ENCODE peak calls at places on chromosomes 16 and 17, in nine cellular contexts. I is astrocyte of the cerebellum, T is fibroblast of the aortic adventitia, D is cardiac muscle cell, O is IMR-90, V is fibroblast of mammary gland, K is cardiac fibroblast, N is psoas muscle, E is brain microvascular endothelial cell. Y is an unnamed sample.

GRCh38 chr17:80527016-80527645 is 17.5 kb upstream of the RPTOR start:
- DNase-seq in I (no peak), T (no peak), D (no peak), O (peak), V (no peak), K (no peak), N (no peak), E (no peak), Y (no peak)

GRCh38 chr16:70391881-70392481 is 45.3 kb downstream of the DDX19A start:
- DNase-seq in I (no peak), T (peak), D (peak), O (peak), V (peak), K (peak), N (peak), E (peak), Y (peak)

GRCh38 chr16:633336-634050 is 2.6 kb downstream of the METTL26 start:
- DNase-seq in I (no peak), T (no peak), D (no peak), O (no peak), V (no peak), K (no peak), N (peak), E (no peak), Y (no peak)

GRCh38 chr16:8920676-8921625 is 38.8 kb downstream of the LITAFD start:
- DNase-seq in I (no peak), T (peak), D (no peak), O (peak), V (peak), K (no peak), N (no peak), E (no peak), Y (no peak)

GRCh38 chr16:583470-583814 is 6.4 kb upstream of the RAB40C start:
- DNase-seq in I (no peak), T (no peak), D (no peak), O (no peak), V (no peak), K (no peak), N (no peak), E (no peak), Y (no peak)

GRCh38 chr17:45096926-45097325 is 35.4 kb downstream of the PLCD3 start:
- DNase-seq in I (no peak), T (no peak), D (no peak), O (no peak), V (no peak), K (no peak), N (no peak), E (no peak), Y (no peak)

GRCh38 chr16:1533443-1533951 is at the start of gene TMEM204:
- DNase-seq in I (no peak), T (peak), D (peak), O (peak), V (peak), K (peak), N (peak), E (peak), Y (peak)

GRCh38 chr17:76781056-76781982 is 43.4 kb downstream of the MFSD11 start:
- DNase-seq in I (no peak), T (no peak), D (no peak), O (no peak), V (no peak), K (no peak), N (no peak), E (no peak), Y (no peak)

GRCh38 chr17:51540151-51540550 is 279.8 kb downstream of the UTP18 start:
- DNase-seq in I (no peak), T (no peak), D (no peak), O (no peak), V (no peak), K (no peak), N (no peak), E (no peak), Y (no peak)

GRCh38 chr16:47983999-47984580 is 171.7 kb downstream of the ABCC12 start:
- DNase-seq in I (no peak), T (no peak), D (no peak), O (no peak), V (peak), K (no peak), N (no peak), E (no peak), Y (no peak)

GRCh38 chr17:76427457-76428231 is 25.3 kb downstream of the UBE2O start:
- DNase-seq in I (no peak), T (peak), D (peak), O (peak), V (peak), K (peak), N (no peak), E (no peak), Y (no peak)

GRCh38 chr17:37019117-37019744 is 70.5 kb downstream of the AATF start:
- DNase-seq in I (no peak), T (no peak), D (no peak), O (no peak), V (no peak), K (no peak), N (no peak), E (no peak), Y (no peak)

GRCh38 chr16:78641463-78641862 is 542.0 kb downstream of the WWOX start:
- DNase-seq in I (no peak), T (no peak), D (no peak), O (no peak), V (no peak), K (no peak), N (no peak), E (no peak), Y (no peak)

GRCh38 chr17:58174871-58175270 is 8.1 kb downstream of the OR4D2 start:
- DNase-seq in I (no peak), T (no peak), D (no peak), O (no peak), V (no peak), K (no peak), N (no peak), E (no peak), Y (no peak)

GRCh38 chr17:28839221-28839620 is 3.4 kb downstream of the FAM222B start:
- DNase-seq in I (no peak), T (no peak), D (peak), O (no peak), V (no peak), K (no peak), N (no peak), E (peak), Y (no peak)

GRCh38 chr16:22296225-22297113 is 740 bp upstream of the POLR3E start:
- DNase-seq in I (no peak), T (peak), D (no peak), O (no peak), V (no peak), K (no peak), N (no peak), E (no peak), Y (no peak)

GRCh38 chr16:57341441-57342303 is 16.9 kb upstream of the CCL22 start:
- DNase-seq in I (peak), T (peak), D (peak), O (peak), V (peak), K (peak), N (no peak), E (peak), Y (peak)

GRCh38 chr17:13492351-13493122 is 109.2 kb downstream of the HS3ST3A1 start:
- DNase-seq in I (no peak), T (no peak), D (no peak), O (no peak), V (no peak), K (no peak), N (no peak), E (no peak), Y (no peak)

GRCh38 chr16:20901441-20902112 is 1.0 kb downstream of the LYRM1 start:
- DNase-seq in I (no peak), T (peak), D (peak), O (peak), V (peak), K (peak), N (peak), E (no peak), Y (no peak)

GRCh38 chr17:51673066-51673465 is 412.7 kb downstream of the UTP18 start:
- DNase-seq in I (no peak), T (no peak), D (no peak), O (no peak), V (no peak), K (no peak), N (no peak), E (no peak), Y (no peak)

GRCh38 chr17:50182783-50183438 is 17.1 kb downstream of the SGCA start:
- DNase-seq in I (no peak), T (peak), D (peak), O (peak), V (peak), K (peak), N (peak), E (no peak), Y (no peak)

GRCh38 chr17:49549691-49550678 is 25.7 kb upstream of the NXPH3 start:
- DNase-seq in I (no peak), T (no peak), D (no peak), O (no peak), V (no peak), K (no peak), N (no peak), E (no peak), Y (no peak)

GRCh38 chr17:27384721-27385120 is 71.5 kb upstream of the KSR1 start:
- DNase-seq in I (peak), T (peak), D (no peak), O (peak), V (peak), K (peak), N (no peak), E (no peak), Y (no peak)

GRCh38 chr16:54106078-54106477 is 180.5 kb downstream of the IRX3 start:
- DNase-seq in I (no peak), T (no peak), D (no peak), O (no peak), V (no peak), K (no peak), N (no peak), E (no peak), Y (no peak)

GRCh38 chr16:6880263-6880662 is 452.4 kb upstream of the RBFOX1 start:
- DNase-seq in I (no peak), T (no peak), D (no peak), O (no peak), V (no peak), K (no peak), N (no peak), E (no peak), Y (no peak)

GRCh38 chr16:26078971-26079370 is 387.2 kb downstream of the HS3ST4 start:
- DNase-seq in I (no peak), T (no peak), D (no peak), O (no peak), V (no peak), K (no peak), N (no peak), E (no peak), Y (no peak)

GRCh38 chr17:35086931-35087573 is 23.5 kb upstream of the RFFL start:
- DNase-seq in I (no peak), T (no peak), D (no peak), O (no peak), V (no peak), K (no peak), N (no peak), E (no peak), Y (no peak)

GRCh38 chr17:74873874-74874614 is 1.2 kb upstream of the FDXR start:
- DNase-seq in I (no peak), T (no peak), D (no peak), O (no peak), V (no peak), K (no peak), N (no peak), E (no peak), Y (no peak)

GRCh38 chr17:73478768-73479424 is 165.3 kb downstream of the SDK2 start:
- DNase-seq in I (no peak), T (no peak), D (no peak), O (no peak), V (no peak), K (no peak), N (no peak), E (no peak), Y (no peak)

GRCh38 chr16:27424772-27425498 is 23.0 kb downstream of the IL21R start:
- DNase-seq in I (no peak), T (no peak), D (no peak), O (no peak), V (no peak), K (no peak), N (no peak), E (no peak), Y (no peak)

GRCh38 chr17:2230877-2231276 is 72.7 kb downstream of the SMG6 start:
- DNase-seq in I (no peak), T (no peak), D (no peak), O (peak), V (peak), K (no peak), N (no peak), E (no peak), Y (no peak)

GRCh38 chr17:41052594-41052993 is 2.4 kb downstream of the KRTAP2-2 start:
- DNase-seq in I (no peak), T (no peak), D (no peak), O (no peak), V (peak), K (no peak), N (no peak), E (no peak), Y (no peak)

GRCh38 chr16:11561856-11562255 is 24.9 kb downstream of the LITAF start:
- DNase-seq in I (no peak), T (no peak), D (no peak), O (no peak), V (no peak), K (no peak), N (no peak), E (no peak), Y (no peak)

GRCh38 chr16:49365711-49366509 is 7.7 kb upstream of the C16orf78 start:
- DNase-seq in I (no peak), T (no peak), D (no peak), O (no peak), V (no peak), K (no peak), N (no peak), E (no peak), Y (no peak)

GRCh38 chr17:13160281-13160680 is 142.5 kb upstream of the ELAC2 start:
- DNase-seq in I (no peak), T (no peak), D (no peak), O (peak), V (no peak), K (no peak), N (no peak), E (no peak), Y (no peak)

GRCh38 chr17:60086822-60087591 is 8.3 kb upstream of the HEATR6 start:
- DNase-seq in I (no peak), T (peak), D (peak), O (peak), V (peak), K (peak), N (no peak), E (peak), Y (no peak)

GRCh38 chr17:1758812-1759211 is 3.0 kb upstream of the SERPINF1 start:
- DNase-seq in I (no peak), T (no peak), D (no peak), O (no peak), V (no peak), K (no peak), N (no peak), E (no peak), Y (no peak)

GRCh38 chr16:75108792-75109731 is 7.5 kb downstream of the LDHD start:
- DNase-seq in I (peak), T (peak), D (peak), O (peak), V (peak), K (peak), N (peak), E (peak), Y (peak)

GRCh38 chr16:75111514-75112280 is 4.9 kb downstream of the LDHD start:
- DNase-seq in I (no peak), T (no peak), D (no peak), O (no peak), V (no peak), K (no peak), N (peak), E (no peak), Y (no peak)

GRCh38 chr16:75110637-75111513 is 5.7 kb downstream of the LDHD start:
- DNase-seq in I (peak), T (peak), D (peak), O (peak), V (peak), K (peak), N (peak), E (peak), Y (peak)

GRCh38 chr16:75107505-75107904 is 9.1 kb downstream of the LDHD start:
- DNase-seq in I (no peak), T (no peak), D (no peak), O (no peak), V (no peak), K (no peak), N (no peak), E (no peak), Y (no peak)

GRCh38 chr16:75109732-75110243 is 6.8 kb downstream of the LDHD start:
- DNase-seq in I (no peak), T (no peak), D (no peak), O (no peak), V (no peak), K (no peak), N (peak), E (no peak), Y (no peak)
- TF ChIP-seq CTCF in I (no peak), T (no peak), D (no peak), O (no peak), V (no peak), K (no peak), N (peak), E (no peak), Y (no peak)

GRCh38 chr16:4803479-4804243 is 1.2 kb upstream of the ROGDI start:
- DNase-seq in I (no peak), T (peak), D (no peak), O (no peak), V (no peak), K (no peak), N (no peak), E (no peak), Y (no peak)

GRCh38 chr16:4801051-4801961 is 1.1 kb downstream of the ROGDI start:
- DNase-seq in I (no peak), T (no peak), D (no peak), O (no peak), V (no peak), K (no peak), N (no peak), E (no peak), Y (no peak)

GRCh38 chr16:4801962-4802658 is at the start of gene ROGDI:
- DNase-seq in I (peak), T (peak), D (peak), O (peak), V (no peak), K (peak), N (peak), E (peak), Y (no peak)

GRCh38 chr16:4800290-4801041 is 2.0 kb downstream of the ROGDI start:
- DNase-seq in I (no peak), T (no peak), D (no peak), O (no peak), V (no peak), K (no peak), N (no peak), E (no peak), Y (no peak)

GRCh38 chr16:4802659-4803287 is 340 bp upstream of the ROGDI start:
- DNase-seq in I (peak), T (peak), D (peak), O (peak), V (peak), K (peak), N (peak), E (peak), Y (peak)
- H3K4me3 ChIP-seq in I (peak), T (peak), D (peak), O (peak), V (peak), K (peak), N (peak), E (peak), Y (peak)

DNA sequence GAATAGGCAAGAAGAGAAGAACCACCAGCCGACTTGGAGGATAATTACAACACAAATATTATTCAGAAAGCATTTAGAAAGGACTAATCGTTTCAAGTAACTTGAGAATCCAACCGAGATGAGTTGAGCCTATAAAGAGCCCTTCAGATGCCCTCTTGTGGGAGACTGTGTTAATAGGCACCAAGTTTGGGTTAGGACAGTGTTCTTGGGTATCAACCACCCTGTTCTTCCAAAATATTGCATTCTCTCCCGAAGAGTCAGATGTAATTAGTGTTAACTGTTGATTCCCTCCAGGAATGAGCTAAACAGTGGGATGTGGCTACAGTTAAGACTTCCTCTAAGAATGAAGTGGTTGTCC is 87.8 kb upstream of the NOL11 start:
- DNase-seq in I (peak), T (peak), D (peak), O (peak), V (peak), K (peak), N (no peak), E (peak), Y (peak)
- TF ChIP-seq CTCF in I (peak), T (peak), D (peak), O (peak), V (peak), K (peak), N (peak), E (peak), Y (peak)

GRCh38 chr16:87457051-87457611 is 35.7 kb downstream of the ZCCHC14 start:
- DNase-seq in I (peak), T (peak), D (peak), O (peak), V (peak), K (peak), N (no peak), E (no peak), Y (no peak)
- H3K4me3 ChIP-seq in I (no peak), T (no peak), D (no peak), O (no peak), V (no peak), K (no peak), N (no peak), E (no peak), Y (no peak)

GRCh38 chr17:33200116-33200515 is 93.0 kb downstream of the ASIC2 start:
- DNase-seq in I (no peak), T (no peak), D (no peak), O (peak), V (peak), K (no peak), N (no peak), E (no peak), Y (no peak)

GRCh38 chr17:33202796-33203195 is 90.3 kb downstream of the ASIC2 start:
- DNase-seq in I (no peak), T (no peak), D (no peak), O (no peak), V (no peak), K (no peak), N (no peak), E (no peak), Y (no peak)

GRCh38 chr17:33201255-33201654 is 91.8 kb downstream of the ASIC2 start:
- DNase-seq in I (no peak), T (no peak), D (no peak), O (no peak), V (no peak), K (no peak), N (no peak), E (no peak), Y (no peak)

GRCh38 chr17:33200587-33200986 is 92.5 kb downstream of the ASIC2 start:
- DNase-seq in I (no peak), T (no peak), D (no peak), O (peak), V (peak), K (no peak), N (no peak), E (peak), Y (no peak)

DNA sequence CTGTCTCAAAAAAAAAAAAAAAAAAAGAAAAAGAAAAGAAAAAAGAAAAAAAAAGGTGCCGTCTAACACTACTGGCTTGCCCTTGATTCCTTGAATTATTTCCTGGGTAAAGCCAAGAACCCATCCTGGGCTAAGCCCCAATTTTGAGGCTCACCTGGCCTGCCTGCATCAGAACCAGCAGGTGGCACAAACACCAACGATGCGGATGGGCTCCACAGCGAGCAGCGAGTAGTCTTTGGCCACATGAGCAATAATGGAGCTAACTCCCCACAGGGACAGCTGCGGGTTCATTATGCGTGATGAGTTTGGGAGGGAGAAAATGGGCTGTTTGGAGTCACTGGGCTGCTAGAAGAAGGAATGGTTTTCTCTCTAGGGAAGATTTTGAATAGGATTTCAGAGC is 91.1 kb downstream of the ASIC2 start:
- DNase-seq in I (no peak), T (no peak), D (no peak), O (no peak), V (no peak), K (no peak), N (no peak), E (no peak), Y (no peak)
- TF ChIP-seq CTCF in I (no peak), T (no peak), D (no peak), O (no peak), V (no peak), K (no peak), N (no peak), E (no peak), Y (no peak)

Y was measured in HFF-Myc.